ENCODE peak calls at places on chromosomes 13 and 19, in nine cellular contexts. M is naive thymus-derived CD4-positive, alpha-beta T cell; H is heart right ventricle; O is PC-3; V is Panc1; D is K562; U is IMR-90; L is RWPE2; P is gastrocnemius medialis. S is an unnamed sample.

GRCh38 chr19:44712864-44713515 is 14.0 kb downstream of the CEACAM16 start:
- ATAC-seq in M (peak), H (no peak), O (no peak), V (peak), D (peak), U (peak), L (peak), P (no peak), S (no peak)

GRCh38 chr19:1473056-1473400 is 6.0 kb downstream of the C19orf25 start:
- ATAC-seq in M (no peak), H (no peak), O (no peak), V (no peak), D (no peak), U (no peak), L (no peak), P (no peak), S (no peak)

GRCh38 chr13:63706751-63707150 is 2291.1 kb upstream of the PCDH20 start:
- ATAC-seq in M (no peak), H (no peak), O (no peak), V (no peak), D (no peak), U (no peak), L (no peak), P (no peak), S (no peak)

GRCh38 chr13:107960301-107960700 is 255.0 kb downstream of the LIG4 start:
- ATAC-seq in M (no peak), H (no peak), O (no peak), V (no peak), D (no peak), U (peak), L (no peak), P (no peak), S (no peak)

GRCh38 chr13:87444135-87444534 is 227.0 kb upstream of the SLITRK5 start:
- ATAC-seq in M (no peak), H (no peak), O (no peak), V (no peak), D (no peak), U (no peak), L (no peak), P (no peak), S (no peak)

GRCh38 chr19:28553005-28553404 is 659.9 kb downstream of the UQCRFS1 start:
- ATAC-seq in M (no peak), H (no peak), O (no peak), V (no peak), D (peak), U (no peak), L (no peak), P (no peak), S (no peak)

GRCh38 chr13:110885516-110885915 is 29.4 kb downstream of the ANKRD10 start:
- ATAC-seq in M (no peak), H (no peak), O (no peak), V (no peak), D (no peak), U (no peak), L (no peak), P (no peak), S (no peak)

GRCh38 chr13:20127263-20127562 is 33.6 kb downstream of the GJA3 start:
- ATAC-seq in M (peak), H (peak), O (no peak), V (peak), D (no peak), U (no peak), L (no peak), P (no peak), S (peak)

GRCh38 chr13:78576266-78576665 is 27.1 kb downstream of the POU4F1 start:
- ATAC-seq in M (no peak), H (no peak), O (no peak), V (no peak), D (no peak), U (no peak), L (no peak), P (no peak), S (no peak)

GRCh38 chr13:26221721-26222522 is at the start of gene RNF6:
- ATAC-seq in M (peak), H (peak), O (peak), V (peak), D (peak), U (peak), L (peak), P (peak), S (peak)

GRCh38 chr13:40271931-40272775 is 394.3 kb downstream of the FOXO1 start:
- ATAC-seq in M (peak), H (peak), O (peak), V (peak), D (no peak), U (no peak), L (peak), P (peak), S (peak)

GRCh38 chr13:24618219-24618955 is 61.8 kb upstream of the ATP12A start:
- ATAC-seq in M (peak), H (no peak), O (no peak), V (no peak), D (no peak), U (no peak), L (no peak), P (no peak), S (no peak)

GRCh38 chr13:100532836-100533435 is 55.7 kb downstream of the GGACT start:
- ATAC-seq in M (no peak), H (no peak), O (no peak), V (no peak), D (no peak), U (no peak), L (no peak), P (no peak), S (no peak)

GRCh38 chr19:1473424-1473851 is 5.6 kb downstream of the C19orf25 start:
- ATAC-seq in M (no peak), H (no peak), O (no peak), V (peak), D (no peak), U (no peak), L (no peak), P (no peak), S (no peak)

DNA sequence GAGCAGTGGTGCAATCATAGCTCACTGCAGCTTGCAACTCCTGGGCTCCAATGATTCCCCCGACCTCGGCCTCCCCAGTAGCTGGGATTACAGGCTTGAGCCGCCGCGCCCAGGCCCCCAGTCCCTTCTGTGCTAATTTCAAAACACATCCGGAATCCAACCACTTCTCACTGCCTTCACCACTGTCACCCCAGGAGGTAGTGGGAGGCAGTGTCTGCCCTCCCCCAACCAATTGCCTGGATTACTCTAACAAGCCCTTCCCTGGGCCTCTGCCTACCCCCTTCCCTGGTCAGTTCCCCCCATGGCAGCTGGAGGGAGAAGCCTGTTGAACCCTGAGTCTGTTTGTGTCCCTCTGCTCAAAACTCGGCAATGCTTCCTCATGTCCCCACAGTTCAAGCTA is 2.3 kb downstream of the PRAM1 start:
- ATAC-seq in M (peak), H (no peak), O (no peak), V (no peak), D (no peak), U (peak), L (no peak), P (no peak), S (no peak)
- H3K27ac ChIP-seq in M (no peak), H (no peak), O (no peak), V (no peak), D (no peak), U (no peak), L (no peak), P (no peak), S (no peak)

GRCh38 chr19:49362926-49363264 is 679 bp upstream of the TEAD2 start:
- ATAC-seq in M (no peak), H (peak), O (peak), V (peak), D (no peak), U (peak), L (no peak), P (peak), S (no peak)
- H3K27ac ChIP-seq in M (no peak), H (peak), O (peak), V (peak), D (peak), U (peak), L (peak), P (peak), S (peak)

DNA sequence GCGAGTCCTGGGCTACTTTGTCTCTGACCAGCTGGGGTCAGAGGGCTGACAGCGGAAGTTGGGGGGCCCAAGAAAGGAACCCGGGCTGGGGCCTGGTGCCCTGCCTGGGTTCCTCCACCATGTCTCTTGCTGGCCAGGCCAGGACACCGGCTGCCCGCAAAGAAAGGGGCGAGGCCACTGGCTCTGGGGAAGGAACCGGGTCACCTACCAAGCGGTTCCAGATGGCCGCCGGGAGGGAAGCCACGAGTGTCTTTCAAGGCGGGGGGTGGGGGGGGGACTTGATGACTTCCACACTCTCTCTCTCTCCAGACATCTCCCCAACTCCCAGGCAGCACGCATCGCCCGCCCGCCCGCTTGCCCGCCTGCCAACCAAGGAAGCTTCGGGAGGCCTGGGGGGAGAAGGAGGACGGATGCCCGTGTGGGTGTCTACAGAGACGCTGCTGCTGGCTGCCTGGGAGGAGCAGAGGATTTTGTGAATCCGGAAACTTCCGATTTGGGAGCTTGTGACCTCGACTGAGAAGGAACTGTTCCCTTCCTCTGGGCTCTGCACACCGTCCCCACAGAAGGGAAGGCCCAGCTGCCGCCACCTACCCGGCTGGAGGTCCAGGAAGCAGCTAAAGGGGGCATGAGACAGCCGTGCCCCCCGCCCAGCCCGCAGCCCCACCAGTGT is 1.1 kb downstream of the PIP5K1C start:
- ATAC-seq in M (no peak), H (peak), O (peak), V (peak), D (peak), U (peak), L (peak), P (peak), S (peak)
- H3K27ac ChIP-seq in M (peak), H (peak), O (no peak), V (peak), D (peak), U (peak), L (peak), P (peak), S (peak)

GRCh38 chr19:18415177-18415867 is 3.9 kb upstream of the SSBP4 start:
- ATAC-seq in M (no peak), H (peak), O (no peak), V (no peak), D (peak), U (peak), L (no peak), P (peak), S (peak)
- H3K27ac ChIP-seq in M (no peak), H (peak), O (no peak), V (peak), D (peak), U (peak), L (no peak), P (peak), S (peak)

GRCh38 chr13:97221046-97221445 is 1.1 kb upstream of the MBNL2 start:
- ATAC-seq in M (no peak), H (no peak), O (no peak), V (no peak), D (no peak), U (no peak), L (no peak), P (no peak), S (no peak)
- H3K27ac ChIP-seq in M (no peak), H (no peak), O (no peak), V (peak), D (no peak), U (no peak), L (peak), P (no peak), S (peak)

DNA sequence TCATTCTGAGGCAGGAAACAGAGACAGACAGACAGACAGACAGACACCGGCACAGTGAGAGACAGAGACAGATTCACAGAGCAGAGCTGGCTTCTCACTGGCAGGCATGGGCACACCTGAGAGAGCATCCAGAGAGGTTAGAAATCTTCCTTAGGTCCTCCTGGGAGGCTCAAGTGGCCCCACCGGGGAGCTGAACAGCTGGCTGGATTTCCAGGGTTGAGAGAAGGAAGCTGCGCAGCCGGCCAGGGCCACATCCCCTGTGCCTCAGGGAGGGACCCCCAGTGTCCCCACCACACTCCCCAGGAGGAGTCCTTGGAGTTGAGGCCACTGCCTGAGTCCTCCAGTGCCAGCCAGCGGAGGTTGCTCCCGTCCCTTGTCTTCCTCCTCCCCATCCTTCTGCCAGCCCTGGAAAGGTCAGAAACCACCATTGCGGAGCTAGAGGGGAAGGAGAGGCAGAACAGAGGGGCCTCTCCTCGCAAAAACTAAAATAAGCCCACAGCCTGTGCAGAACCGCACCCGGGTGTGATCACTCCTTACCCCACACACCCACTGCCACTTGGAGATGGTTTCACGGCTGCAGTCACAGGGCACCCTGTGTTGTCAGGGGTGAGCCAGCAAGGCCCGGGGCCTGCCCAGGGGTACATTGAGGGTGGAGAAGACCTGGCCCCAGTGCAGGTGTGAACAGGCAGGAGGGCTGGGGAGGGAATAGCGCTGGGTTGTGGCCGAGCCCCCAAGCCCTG is 4.2 kb downstream of the FFAR3 start:
- ATAC-seq in M (no peak), H (no peak), O (no peak), V (no peak), D (no peak), U (no peak), L (no peak), P (no peak), S (no peak)
- H3K27ac ChIP-seq in M (no peak), H (no peak), O (no peak), V (no peak), D (no peak), U (no peak), L (no peak), P (no peak), S (no peak)

GRCh38 chr13:21637296-21637695 is 33.3 kb upstream of the MICU2 start:
- ATAC-seq in M (peak), H (no peak), O (peak), V (no peak), D (peak), U (peak), L (peak), P (no peak), S (no peak)
- H3K27ac ChIP-seq in M (no peak), H (no peak), O (peak), V (no peak), D (no peak), U (no peak), L (peak), P (no peak), S (no peak)